ENCODE peak calls at places on chromosome 9, in seven cellular contexts. U is A549; H is activated CD8-positive, alpha-beta T cell treated with anti-CD3 and anti-CD28 coated beads, Interleukin-2, amount 10 ng/mL, durations not matched to agents 7 days and 5 days; E is non-pigmented ciliary epithelial cell; V is cardiac muscle cell; R is myocyte; S is GM19239. N is an unnamed sample.

GRCh38 chr9:26210338-26210851 is 532.2 kb upstream of the TUSC1 start:
- DNase-seq in U (no peak), H (no peak), E (no peak), V (peak), R (peak), S (no peak), N (peak)

GRCh38 chr9:10232352-10232930 is 380.4 kb downstream of the PTPRD start:
- DNase-seq in U (no peak), H (no peak), E (no peak), V (peak), R (no peak), S (no peak), N (no peak)

GRCh38 chr9:74824654-74825053 is 63.1 kb downstream of the TRPM6 start:
- DNase-seq in U (no peak), H (no peak), E (no peak), V (peak), R (peak), S (no peak), N (no peak)

GRCh38 chr9:112896131-112896530 is 5.5 kb upstream of the SLC46A2 start:
- DNase-seq in U (no peak), H (no peak), E (no peak), V (no peak), R (no peak), S (no peak), N (no peak)

GRCh38 chr9:70466976-70467551 is 52.6 kb upstream of the KLF9 start:
- DNase-seq in U (no peak), H (no peak), E (peak), V (peak), R (no peak), S (no peak), N (peak)

GRCh38 chr9:36818965-36819870 is 214.8 kb downstream of the PAX5 start:
- DNase-seq in U (no peak), H (no peak), E (no peak), V (peak), R (no peak), S (no peak), N (no peak)

GRCh38 chr9:129962889-129963703 is 79.9 kb downstream of the FNBP1 start:
- DNase-seq in U (no peak), H (peak), E (no peak), V (peak), R (no peak), S (peak), N (no peak)

GRCh38 chr9:98709968-98710965 is 1.5 kb upstream of the GABBR2 start:
- DNase-seq in U (no peak), H (no peak), E (no peak), V (peak), R (peak), S (no peak), N (peak)

GRCh38 chr9:98989036-98990000 is 45.6 kb downstream of the COL15A1 start:
- DNase-seq in U (peak), H (no peak), E (peak), V (peak), R (peak), S (no peak), N (peak)

GRCh38 chr9:33524431-33524947 is 438 bp downstream of the ANKRD18B start:
- DNase-seq in U (no peak), H (no peak), E (no peak), V (no peak), R (peak), S (no peak), N (no peak)

GRCh38 chr9:33377089-33377715 is 25.2 kb downstream of the AQP7 start:
- DNase-seq in U (no peak), H (no peak), E (no peak), V (no peak), R (no peak), S (no peak), N (no peak)

GRCh38 chr9:114643906-114644305 is 13.7 kb downstream of the TEX53 start:
- DNase-seq in U (no peak), H (no peak), E (no peak), V (no peak), R (peak), S (no peak), N (no peak)

GRCh38 chr9:126117631-126118030 is 209.0 kb upstream of the MVB12B start:
- DNase-seq in U (no peak), H (no peak), E (no peak), V (no peak), R (no peak), S (no peak), N (no peak)

GRCh38 chr9:31799953-31800609 is 584.4 kb upstream of the ACO1 start:
- DNase-seq in U (no peak), H (no peak), E (peak), V (peak), R (peak), S (no peak), N (no peak)

GRCh38 chr9:125524522-125524921 is 182.5 kb downstream of the MAPKAP1 start:
- DNase-seq in U (no peak), H (no peak), E (no peak), V (peak), R (no peak), S (no peak), N (no peak)

GRCh38 chr9:137531099-137531765 is 19.0 kb downstream of the PNPLA7 start:
- DNase-seq in U (no peak), H (no peak), E (no peak), V (no peak), R (peak), S (no peak), N (no peak)

N was measured in H54.